ENCODE peak calls at places on chromosome 21, in nine cellular contexts. Q is prostate gland; L is pancreas; T is IMR-90; W is A549; V is ovary; B is NT2/D1; A is astrocyte; H is effector memory CD4-positive, alpha-beta T cell. K is an unnamed sample. For H3K4me1, the result is how much of the 10 kb centered on the place peaks cover.

GRCh38 chr21:29297483-29298347 is 1.0 kb upstream of the BACH1 start:
- DNase-seq in W (no peak), B (no peak), V (peak), L (no peak), Q (peak), T (no peak), H (no peak), A (no peak), K (no peak)

GRCh38 chr21:23045955-23046354 is 2047.7 kb downstream of the NCAM2 start:
- DNase-seq in Q (no peak), V (no peak), A (no peak), T (no peak), B (no peak), W (no peak), L (no peak), H (no peak), K (no peak)

GRCh38 chr21:29849735-29850176 is 90.0 kb downstream of the GRIK1 start:
- DNase-seq in B (peak), H (no peak), T (peak), A (peak), V (peak), L (no peak), W (peak), Q (peak), K (peak)

GRCh38 chr21:14567557-14568279 is 21.6 kb upstream of the SAMSN1 start:
- DNase-seq in W (no peak), B (no peak), Q (no peak), L (no peak), V (no peak), T (no peak), H (no peak), A (no peak), K (peak)

GRCh38 chr21:43924421-43925095 is 59.5 kb downstream of the AGPAT3 start:
- DNase-seq in V (no peak), W (no peak), A (no peak), T (no peak), Q (no peak), L (no peak), B (no peak), H (no peak), K (peak)

GRCh38 chr21:29007135-29007534 is 12.0 kb downstream of the RWDD2B start:
- DNase-seq in T (no peak), Q (no peak), V (no peak), B (no peak), L (no peak), H (no peak), A (no peak), W (no peak), K (no peak)

GRCh38 chr21:22758478-22758877 is 1760.3 kb downstream of the NCAM2 start:
- DNase-seq in A (no peak), W (no peak), Q (no peak), B (no peak), H (no peak), L (no peak), T (no peak), V (no peak), K (no peak)

GRCh38 chr21:35394634-35395369 is 345.7 kb upstream of the RUNX1 start:
- DNase-seq in V (no peak), T (no peak), L (no peak), B (no peak), A (peak), H (no peak), W (no peak), Q (no peak), K (no peak)

GRCh38 chr21:16644690-16645089 is 868.2 kb upstream of the CXADR start:
- DNase-seq in B (no peak), W (no peak), A (peak), L (no peak), Q (no peak), V (no peak), T (peak), H (no peak), K (no peak)

GRCh38 chr21:33059319-33059894 is 10.5 kb upstream of the OLIG1 start:
- DNase-seq in T (no peak), Q (no peak), W (no peak), V (no peak), B (no peak), L (no peak), H (no peak), A (no peak), K (no peak)

GRCh38 chr21:33053986-33054385 is 16.0 kb upstream of the OLIG1 start:
- DNase-seq in B (no peak), V (no peak), L (no peak), W (no peak), T (no peak), Q (no peak), A (no peak), H (no peak), K (no peak)

GRCh38 chr21:33058468-33059318 is 11.2 kb upstream of the OLIG1 start:
- DNase-seq in W (no peak), T (no peak), V (no peak), L (no peak), H (no peak), A (no peak), Q (peak), B (no peak), K (no peak)

GRCh38 chr21:33061233-33061632 is 8.7 kb upstream of the OLIG1 start:
- DNase-seq in V (no peak), Q (no peak), T (no peak), L (no peak), W (no peak), A (no peak), B (no peak), H (no peak), K (no peak)

GRCh38 chr21:33057385-33057940 is 12.5 kb upstream of the OLIG1 start:
- DNase-seq in V (no peak), L (no peak), B (no peak), W (no peak), H (no peak), T (no peak), Q (no peak), A (no peak), K (peak)
- H3K4me1 ChIP-seq in V (under half), L (under half), B (under half), W (under half), H (under half), T (under half), Q (under half), A (under half), K (under half)

GRCh38 chr21:45433301-45433700 is 28.3 kb downstream of the COL18A1 start:
- DNase-seq in L (no peak), H (no peak), B (no peak), Q (no peak), T (no peak), W (no peak), V (no peak), A (no peak), K (no peak)

GRCh38 chr21:45436371-45437040 is 31.5 kb downstream of the COL18A1 start:
- DNase-seq in V (no peak), A (no peak), H (no peak), B (no peak), Q (no peak), W (no peak), T (no peak), L (no peak), K (peak)

GRCh38 chr21:45434645-45435217 is 29.8 kb downstream of the COL18A1 start:
- DNase-seq in A (no peak), V (no peak), H (no peak), W (no peak), B (no peak), T (no peak), Q (no peak), L (no peak), K (peak)

GRCh38 chr21:45433911-45434644 is 29.1 kb downstream of the COL18A1 start:
- DNase-seq in H (no peak), Q (no peak), T (no peak), L (no peak), W (no peak), V (no peak), B (no peak), A (no peak), K (peak)

GRCh38 chr21:45435405-45435981 is 30.5 kb downstream of the COL18A1 start:
- DNase-seq in Q (no peak), A (no peak), L (no peak), T (no peak), H (no peak), V (no peak), W (no peak), B (no peak), K (peak)
- H3K4me1 ChIP-seq in Q (under half), A (under half), L (under half), T (under half), H (under half), V (under half), W (under half), B (under half), K (under half)

GRCh38 chr21:34075760-34076159 is 2.4 kb downstream of the MRPS6 start:
- DNase-seq in A (no peak), Q (no peak), B (no peak), T (no peak), H (no peak), L (no peak), W (no peak), V (no peak), K (no peak)
- H3K4me1 ChIP-seq in A (under half), Q (under half), B (under half), T (under half), H (under half), L (under half), W (under half), V (under half), K (half or more)

GRCh38 chr21:45097827-45098387 is 23.5 kb downstream of the ADARB1 start:
- DNase-seq in V (no peak), B (no peak), T (no peak), Q (no peak), L (no peak), A (no peak), H (no peak), W (no peak), K (no peak)
- H3K4me1 ChIP-seq in V (under half), B (under half), T (under half), Q (under half), L (under half), A (under half), H (under half), W (under half), K (half or more)

DNA sequence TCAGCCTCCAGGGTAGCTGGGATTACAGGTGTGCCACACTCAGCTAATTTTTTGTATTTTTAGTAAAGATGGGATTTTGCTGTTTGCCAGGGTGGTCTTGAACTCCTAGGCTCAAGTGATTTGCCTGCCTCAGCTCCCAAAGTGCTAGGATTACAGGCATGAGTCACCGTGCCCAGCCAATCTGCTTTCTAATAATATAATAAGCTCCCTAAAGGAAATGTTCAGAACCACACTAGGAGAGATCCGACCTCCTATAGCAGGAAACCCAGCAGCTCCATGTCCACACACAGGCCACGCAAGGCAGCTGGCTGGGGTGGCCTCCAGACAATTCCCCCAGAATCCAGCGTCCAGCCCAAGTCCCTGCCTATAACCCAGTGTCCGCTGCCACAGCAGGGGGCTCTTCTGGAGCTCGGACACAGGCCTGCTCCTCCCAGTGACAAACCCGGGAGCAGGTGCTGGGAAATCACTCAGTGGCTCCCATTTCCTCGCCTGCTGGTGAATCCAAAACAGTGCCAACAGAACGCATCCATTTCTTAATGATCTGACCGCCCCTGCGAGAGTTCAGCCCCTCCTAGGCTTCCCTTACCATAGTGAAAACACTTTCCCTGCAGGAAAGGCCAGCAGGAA is 7.5 kb downstream of the RIPK4 start:
- DNase-seq in T (no peak), Q (no peak), W (no peak), B (no peak), V (no peak), H (no peak), L (peak), A (no peak), K (no peak)
- H3K4me1 ChIP-seq in T (under half), Q (under half), W (half or more), B (under half), V (under half), H (under half), L (under half), A (under half), K (under half)

GRCh38 chr21:44929242-44929798 is 8.6 kb upstream of the ITGB2 start:
- DNase-seq in L (no peak), Q (no peak), T (no peak), A (no peak), W (no peak), V (no peak), H (no peak), B (no peak), K (no peak)
- H3K4me1 ChIP-seq in L (under half), Q (under half), T (under half), A (under half), W (under half), V (under half), H (half or more), B (under half), K (half or more)

DNA sequence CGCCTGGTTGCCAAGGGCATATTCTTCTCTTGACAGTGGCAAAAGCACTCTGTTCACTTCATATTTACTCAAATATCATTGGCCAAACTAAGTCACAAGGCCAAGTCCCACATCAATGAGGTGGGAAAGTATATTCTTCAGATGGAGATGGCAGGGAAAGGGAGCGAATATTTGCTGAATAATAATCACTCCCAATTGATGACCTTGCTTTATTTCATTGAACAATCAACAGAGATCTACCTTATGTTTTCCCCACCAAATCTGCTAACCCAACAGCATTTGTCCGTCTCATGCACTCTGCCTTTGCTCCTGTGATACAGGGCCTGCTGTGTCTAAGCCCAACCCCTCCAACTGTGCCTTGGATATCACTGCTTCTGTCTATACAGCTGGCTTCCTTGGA is 45.2 kb upstream of the PCP4 start:
- DNase-seq in L (no peak), V (no peak), T (no peak), Q (no peak), B (no peak), A (no peak), H (no peak), W (no peak), K (no peak)
- H3K4me1 ChIP-seq in L (under half), V (under half), T (under half), Q (under half), B (under half), A (under half), H (under half), W (under half), K (under half)

DNA sequence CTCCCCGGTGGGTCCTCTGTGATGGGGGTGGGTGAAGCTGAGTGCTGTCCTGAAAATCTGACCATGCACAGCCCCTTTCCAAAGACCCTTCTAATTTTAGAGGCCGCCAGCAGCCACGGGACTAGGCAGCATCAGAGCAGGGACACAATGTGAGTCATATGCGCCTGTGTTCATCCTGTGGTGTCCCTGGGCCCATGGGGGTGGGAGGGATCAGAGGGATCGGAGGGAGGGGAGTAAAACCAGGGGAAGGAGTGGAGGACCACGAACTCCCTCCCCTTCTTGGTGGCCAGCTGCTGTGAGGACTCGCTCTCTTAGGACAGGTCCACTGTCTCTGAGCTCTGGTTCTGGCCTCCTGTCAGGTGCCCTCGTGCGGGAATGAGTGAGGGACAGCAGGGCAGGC is 61.5 kb downstream of the ADARB1 start:
- DNase-seq in H (no peak), Q (no peak), A (no peak), W (no peak), T (no peak), V (no peak), L (no peak), B (no peak), K (no peak)
- H3K4me1 ChIP-seq in H (under half), Q (under half), A (under half), W (under half), T (under half), V (under half), L (under half), B (under half), K (under half)

GRCh38 chr21:26137379-26138060 is 33.0 kb downstream of the APP start:
- DNase-seq in T (no peak), V (no peak), L (no peak), W (no peak), H (no peak), B (no peak), Q (no peak), A (no peak), K (no peak)

GRCh38 chr21:26136686-26137085 is 33.9 kb downstream of the APP start:
- DNase-seq in T (no peak), V (no peak), W (no peak), A (peak), B (no peak), Q (no peak), L (no peak), H (no peak), K (no peak)

GRCh38 chr21:26140185-26140584 is 30.4 kb downstream of the APP start:
- DNase-seq in V (no peak), L (no peak), H (no peak), B (no peak), W (peak), Q (no peak), T (peak), A (peak), K (peak)

GRCh38 chr21:26135520-26135919 is 35.0 kb downstream of the APP start:
- DNase-seq in L (no peak), H (no peak), T (no peak), Q (no peak), W (no peak), V (no peak), B (no peak), A (no peak), K (no peak)

DNA sequence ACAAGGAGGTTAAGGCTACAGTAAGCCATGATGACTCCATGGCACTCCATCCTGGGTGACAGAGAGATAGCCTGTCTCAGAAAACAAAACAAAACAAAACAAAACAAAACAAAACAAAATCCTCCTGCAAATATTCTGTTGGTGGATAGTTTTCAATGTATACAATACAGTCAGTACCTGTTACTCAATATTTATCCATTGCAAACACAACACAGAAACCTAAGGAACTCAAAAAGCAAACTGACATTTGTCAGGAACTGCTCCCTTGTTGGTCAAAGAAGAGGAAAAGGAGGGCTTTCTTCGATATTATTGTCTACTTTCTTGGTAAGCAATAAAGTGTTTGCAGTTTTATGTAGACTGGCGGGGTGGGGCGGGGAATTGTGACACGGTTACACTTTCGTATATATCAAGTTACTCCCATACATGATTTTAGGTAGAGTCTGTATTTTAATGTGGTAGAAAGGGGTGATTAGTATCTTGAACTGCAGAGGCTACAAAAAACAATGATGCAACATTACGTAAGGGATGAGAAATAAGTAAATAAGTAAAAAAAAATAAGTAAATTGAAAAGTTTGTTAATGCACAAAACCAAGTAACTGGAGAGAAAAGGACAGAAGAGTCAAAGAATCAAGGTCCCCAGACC is 31.8 kb downstream of the APP start:
- DNase-seq in L (no peak), A (no peak), V (no peak), H (no peak), Q (no peak), B (no peak), W (no peak), T (no peak), K (no peak)
- H3K4me1 ChIP-seq in L (under half), A (under half), V (under half), H (under half), Q (under half), B (under half), W (half or more), T (under half), K (under half)